ENCODE peak calls at places on chromosomes 12 and 14, in five cellular contexts. One of them, this sample, is unnamed.

GRCh38 chr14:96088911-96089310 is 49.7 kb downstream of the C14orf132 start:
- DNase-seq in NCI-H748 treated with DMSO at 0.1 percent for 48 hours: no peak
- DNase-seq in CD4-positive, alpha-beta T cell: no peak
- DNase-seq in CD8-positive, alpha-beta memory T cell: no peak
- DNase-seq in lung: no peak
- DNase-seq in this sample: no peak

GRCh38 chr14:33844118-33844517 is 106.8 kb downstream of the EGLN3 start:
- DNase-seq in NCI-H748 treated with DMSO at 0.1 percent for 48 hours: no peak
- DNase-seq in CD4-positive, alpha-beta T cell: no peak
- DNase-seq in CD8-positive, alpha-beta memory T cell: no peak
- DNase-seq in lung: no peak
- DNase-seq in this sample: no peak

GRCh38 chr14:71449316-71450055 is 482.7 kb upstream of the RGS6 start:
- DNase-seq in NCI-H748 treated with DMSO at 0.1 percent for 48 hours: no peak
- DNase-seq in CD4-positive, alpha-beta T cell: no peak
- DNase-seq in CD8-positive, alpha-beta memory T cell: no peak
- DNase-seq in lung: no peak
- DNase-seq in this sample: no peak

GRCh38 chr14:33589334-33589733 is 361.5 kb downstream of the EGLN3 start:
- DNase-seq in NCI-H748 treated with DMSO at 0.1 percent for 48 hours: no peak
- DNase-seq in CD4-positive, alpha-beta T cell: no peak
- DNase-seq in CD8-positive, alpha-beta memory T cell: no peak
- DNase-seq in lung: no peak
- DNase-seq in this sample: no peak

GRCh38 chr12:100820314-100820713 is 25.7 kb downstream of the ANO4 start:
- DNase-seq in NCI-H748 treated with DMSO at 0.1 percent for 48 hours: no peak
- DNase-seq in CD4-positive, alpha-beta T cell: no peak
- DNase-seq in CD8-positive, alpha-beta memory T cell: no peak
- DNase-seq in lung: no peak
- DNase-seq in this sample: no peak

GRCh38 chr12:96587691-96588090 is 98.3 kb downstream of the CFAP54 start:
- DNase-seq in NCI-H748 treated with DMSO at 0.1 percent for 48 hours: no peak
- DNase-seq in CD4-positive, alpha-beta T cell: no peak
- DNase-seq in CD8-positive, alpha-beta memory T cell: no peak
- DNase-seq in lung: no peak
- DNase-seq in this sample: no peak

GRCh38 chr12:121858662-121859572 is at the start of gene HPD:
- DNase-seq in NCI-H748 treated with DMSO at 0.1 percent for 48 hours: no peak
- DNase-seq in CD4-positive, alpha-beta T cell: no peak
- DNase-seq in CD8-positive, alpha-beta memory T cell: no peak
- DNase-seq in lung: peak
- DNase-seq in this sample: peak

GRCh38 chr14:35247777-35248475 is 44.3 kb upstream of the PSMA6 start:
- DNase-seq in NCI-H748 treated with DMSO at 0.1 percent for 48 hours: no peak
- DNase-seq in CD4-positive, alpha-beta T cell: no peak
- DNase-seq in CD8-positive, alpha-beta memory T cell: no peak
- DNase-seq in lung: no peak
- DNase-seq in this sample: no peak

GRCh38 chr12:33596061-33596460 is 156.4 kb upstream of the SYT10 start:
- DNase-seq in NCI-H748 treated with DMSO at 0.1 percent for 48 hours: no peak
- DNase-seq in CD4-positive, alpha-beta T cell: no peak
- DNase-seq in CD8-positive, alpha-beta memory T cell: no peak
- DNase-seq in lung: no peak
- DNase-seq in this sample: no peak

GRCh38 chr12:122947352-122947792 is 18.9 kb downstream of the ABCB9 start:
- DNase-seq in NCI-H748 treated with DMSO at 0.1 percent for 48 hours: no peak
- DNase-seq in CD4-positive, alpha-beta T cell: no peak
- DNase-seq in CD8-positive, alpha-beta memory T cell: no peak
- DNase-seq in lung: peak
- DNase-seq in this sample: no peak

GRCh38 chr12:27780612-27781408 is 774 bp upstream of the MANSC4 start:
- DNase-seq in NCI-H748 treated with DMSO at 0.1 percent for 48 hours: no peak
- DNase-seq in CD4-positive, alpha-beta T cell: peak
- DNase-seq in CD8-positive, alpha-beta memory T cell: peak
- DNase-seq in lung: peak
- DNase-seq in this sample: no peak

GRCh38 chr12:67966560-67966959 is 22.7 kb upstream of the IFNG-AS1 start:
- DNase-seq in NCI-H748 treated with DMSO at 0.1 percent for 48 hours: no peak
- DNase-seq in CD4-positive, alpha-beta T cell: no peak
- DNase-seq in CD8-positive, alpha-beta memory T cell: no peak
- DNase-seq in lung: no peak
- DNase-seq in this sample: no peak

GRCh38 chr12:92070864-92071445 is 74.7 kb downstream of the BTG1 start:
- DNase-seq in NCI-H748 treated with DMSO at 0.1 percent for 48 hours: no peak
- DNase-seq in CD4-positive, alpha-beta T cell: no peak
- DNase-seq in CD8-positive, alpha-beta memory T cell: no peak
- DNase-seq in lung: no peak
- DNase-seq in this sample: no peak

GRCh38 chr12:62581288-62582064 is 114.8 kb downstream of the MON2 start:
- DNase-seq in NCI-H748 treated with DMSO at 0.1 percent for 48 hours: peak
- DNase-seq in CD4-positive, alpha-beta T cell: no peak
- DNase-seq in CD8-positive, alpha-beta memory T cell: no peak
- DNase-seq in lung: no peak
- DNase-seq in this sample: peak

GRCh38 chr12:7542813-7543212 is 39.2 kb upstream of the CD163 start:
- DNase-seq in NCI-H748 treated with DMSO at 0.1 percent for 48 hours: no peak
- DNase-seq in CD4-positive, alpha-beta T cell: no peak
- DNase-seq in CD8-positive, alpha-beta memory T cell: no peak
- DNase-seq in lung: no peak
- DNase-seq in this sample: no peak

GRCh38 chr14:69713127-69713800 is 53.7 kb upstream of the SRSF5 start:
- DNase-seq in NCI-H748 treated with DMSO at 0.1 percent for 48 hours: peak
- DNase-seq in CD4-positive, alpha-beta T cell: no peak
- DNase-seq in CD8-positive, alpha-beta memory T cell: no peak
- DNase-seq in lung: no peak
- DNase-seq in this sample: no peak

GRCh38 chr12:106138646-106139421 is at the start of gene NUAK1:
- DNase-seq in NCI-H748 treated with DMSO at 0.1 percent for 48 hours: no peak
- DNase-seq in CD4-positive, alpha-beta T cell: no peak
- DNase-seq in CD8-positive, alpha-beta memory T cell: no peak
- DNase-seq in lung: peak
- DNase-seq in this sample: peak

GRCh38 chr12:21379218-21379617 is 6.5 kb downstream of the IAPP start:
- DNase-seq in NCI-H748 treated with DMSO at 0.1 percent for 48 hours: no peak
- DNase-seq in CD4-positive, alpha-beta T cell: no peak
- DNase-seq in CD8-positive, alpha-beta memory T cell: no peak
- DNase-seq in lung: no peak
- DNase-seq in this sample: no peak

GRCh38 chr12:47946413-47947107 is 16.8 kb upstream of the TMEM106C start:
- DNase-seq in NCI-H748 treated with DMSO at 0.1 percent for 48 hours: no peak
- DNase-seq in CD4-positive, alpha-beta T cell: no peak
- DNase-seq in CD8-positive, alpha-beta memory T cell: no peak
- DNase-seq in lung: no peak
- DNase-seq in this sample: no peak

This sample was measured in retina.